ENCODE peak calls at places on chromosome 16, in seven cellular contexts. A is RWPE1, S is tibial artery, L is fibroblast of lung, Q is cardiac muscle cell, F is uterus, M is tibial nerve. O is an unnamed sample.

GRCh38 chr16:12340151-12340733 is 363.7 kb downstream of the SNX29 start:
- DNase-seq in A (no peak), S (peak), L (peak), Q (peak), F (no peak), M (no peak), O (no peak)

GRCh38 chr16:31052131-31052530 is 18.8 kb downstream of the STX4 start:
- DNase-seq in A (peak), S (no peak), L (peak), Q (no peak), F (no peak), M (no peak), O (no peak)

GRCh38 chr16:88298166-88298881 is 84.4 kb upstream of the ZNF469 start:
- DNase-seq in A (peak), S (peak), L (peak), Q (no peak), F (no peak), M (no peak), O (no peak)

GRCh38 chr16:46748775-46749705 is 896 bp upstream of the MYLK3 start:
- DNase-seq in A (no peak), S (no peak), L (no peak), Q (peak), F (no peak), M (no peak), O (no peak)

GRCh38 chr16:53504161-53504663 is 1.2 kb upstream of the AKTIP start:
- DNase-seq in A (no peak), S (peak), L (peak), Q (peak), F (peak), M (no peak), O (peak)

GRCh38 chr16:7324306-7324705 is 8.3 kb upstream of the RBFOX1 start:
- DNase-seq in A (no peak), S (no peak), L (no peak), Q (no peak), F (no peak), M (no peak), O (no peak)

GRCh38 chr16:85124636-85125346 is 12.5 kb upstream of the CIBAR2 start:
- DNase-seq in A (no peak), S (no peak), L (peak), Q (no peak), F (no peak), M (no peak), O (no peak)

GRCh38 chr16:69839798-69840409 is 77.8 kb downstream of the WWP2 start:
- DNase-seq in A (no peak), S (no peak), L (peak), Q (no peak), F (no peak), M (no peak), O (no peak)

GRCh38 chr16:54687043-54687655 is 243.5 kb upstream of the IRX5 start:
- DNase-seq in A (no peak), S (no peak), L (no peak), Q (peak), F (no peak), M (no peak), O (peak)

GRCh38 chr16:87409781-87410180 is 17.6 kb downstream of the MAP1LC3B start:
- DNase-seq in A (no peak), S (peak), L (no peak), Q (no peak), F (no peak), M (no peak), O (no peak)

GRCh38 chr16:19753815-19754643 is 36.0 kb downstream of the IQCK start:
- DNase-seq in A (no peak), S (no peak), L (peak), Q (no peak), F (no peak), M (no peak), O (no peak)

GRCh38 chr16:21264226-21265036 is 13.7 kb downstream of the CRYM start:
- DNase-seq in A (no peak), S (no peak), L (peak), Q (no peak), F (peak), M (no peak), O (no peak)

GRCh38 chr16:88070989-88071625 is 119.9 kb downstream of the BANP start:
- DNase-seq in A (no peak), S (peak), L (no peak), Q (no peak), F (no peak), M (no peak), O (no peak)

GRCh38 chr16:60932600-60932999 is 1103.6 kb downstream of the CDH8 start:
- DNase-seq in A (no peak), S (no peak), L (no peak), Q (no peak), F (no peak), M (no peak), O (no peak)

GRCh38 chr16:55370762-55371482 is 46.9 kb downstream of the IRX6 start:
- DNase-seq in A (peak), S (peak), L (peak), Q (peak), F (peak), M (peak), O (peak)

GRCh38 chr16:23434380-23434779 is 18.6 kb downstream of the COG7 start:
- DNase-seq in A (peak), S (no peak), L (peak), Q (peak), F (no peak), M (no peak), O (peak)

GRCh38 chr16:6864244-6864643 is 468.4 kb upstream of the RBFOX1 start:
- DNase-seq in A (no peak), S (no peak), L (no peak), Q (no peak), F (no peak), M (no peak), O (no peak)

GRCh38 chr16:78866556-78866955 is 734.0 kb downstream of the MAF start:
- DNase-seq in A (no peak), S (no peak), L (no peak), Q (no peak), F (no peak), M (no peak), O (no peak)

GRCh38 chr16:63461248-63461841 is 1425.1 kb upstream of the CDH8 start:
- DNase-seq in A (peak), S (no peak), L (peak), Q (peak), F (no peak), M (no peak), O (peak)

GRCh38 chr16:2388875-2389433 is 40.3 kb upstream of the CCNF start:
- DNase-seq in A (no peak), S (no peak), L (peak), Q (no peak), F (no peak), M (no peak), O (no peak)

GRCh38 chr16:89115216-89115949 is 21.7 kb downstream of the ACSF3 start:
- DNase-seq in A (peak), S (peak), L (peak), Q (no peak), F (no peak), M (peak), O (no peak)

GRCh38 chr16:81902025-81902424 is 109.2 kb downstream of the SDR42E1 start:
- DNase-seq in A (no peak), S (no peak), L (no peak), Q (no peak), F (no peak), M (no peak), O (no peak)

GRCh38 chr16:81900014-81900413 is 111.3 kb downstream of the SDR42E1 start:
- DNase-seq in A (no peak), S (no peak), L (no peak), Q (no peak), F (no peak), M (no peak), O (no peak)

GRCh38 chr16:81899601-81900000 is 111.7 kb downstream of the SDR42E1 start:
- DNase-seq in A (no peak), S (peak), L (no peak), Q (no peak), F (no peak), M (no peak), O (no peak)

GRCh38 chr16:81901483-81901882 is 109.8 kb downstream of the SDR42E1 start:
- DNase-seq in A (peak), S (no peak), L (no peak), Q (no peak), F (no peak), M (no peak), O (no peak)

GRCh38 chr16:81900456-81900855 is 110.8 kb downstream of the SDR42E1 start:
- DNase-seq in A (no peak), S (no peak), L (no peak), Q (no peak), F (no peak), M (no peak), O (no peak)
- H3K27ac ChIP-seq in A (no peak), S (no peak), L (no peak), Q (no peak), F (no peak), M (no peak), O (no peak)

DNA sequence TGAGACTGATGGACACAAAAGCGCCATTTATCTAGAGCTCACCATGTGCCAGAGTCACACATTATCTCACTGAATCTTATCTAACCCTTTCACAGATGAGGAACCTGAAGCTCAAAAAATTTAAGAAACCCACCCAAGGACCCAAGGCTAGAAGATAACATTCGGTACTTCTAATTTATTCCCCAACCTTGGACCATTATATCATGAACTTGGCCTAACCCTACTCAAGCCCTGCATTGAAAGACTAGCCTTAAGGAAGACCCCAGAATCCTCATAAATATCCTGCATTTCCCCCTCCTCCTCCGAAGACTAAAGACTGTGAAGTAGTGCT is 548 bp upstream of the DYNC1LI2 start:
- DNase-seq in A (no peak), S (no peak), L (no peak), Q (no peak), F (no peak), M (no peak), O (no peak)
- H3K27ac ChIP-seq in A (peak), S (peak), L (no peak), Q (no peak), F (peak), M (peak), O (no peak)

DNA sequence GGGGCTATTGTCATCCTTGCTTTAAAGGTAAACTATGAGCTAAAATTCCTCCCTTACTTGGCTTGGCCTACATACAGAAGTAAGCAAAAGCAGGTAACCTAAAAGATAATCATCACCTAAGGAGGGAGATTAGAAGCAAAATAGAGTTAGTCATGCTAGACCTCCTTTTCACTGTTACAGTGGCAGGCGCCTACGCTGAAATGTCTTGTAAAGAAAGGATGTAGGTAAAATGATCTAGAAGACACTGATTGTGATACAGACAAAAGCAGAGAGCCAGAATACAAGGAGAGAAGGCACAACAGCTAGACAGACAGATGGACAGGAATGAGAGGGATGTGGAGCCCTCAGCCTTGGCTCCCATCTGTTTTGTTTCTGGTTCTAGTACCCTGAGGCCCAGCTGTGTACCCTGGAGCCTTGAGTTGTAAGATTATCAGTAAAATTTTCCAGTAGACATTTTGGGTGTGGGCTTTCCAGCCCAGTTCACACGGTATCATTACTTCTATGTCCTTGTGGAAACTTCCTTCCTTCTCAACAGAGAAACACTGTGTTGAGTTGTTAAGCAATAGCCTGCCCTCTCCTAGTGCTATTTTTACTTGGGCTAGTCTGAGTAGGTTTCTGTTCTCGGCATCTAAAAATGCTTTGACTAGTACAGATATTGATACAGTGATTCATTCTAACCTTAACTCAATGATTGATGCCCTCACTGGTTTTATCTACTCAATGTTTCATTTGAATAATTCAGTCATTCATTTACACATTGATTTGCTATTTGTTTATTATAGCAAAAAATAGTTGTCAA is 7.7 kb upstream of the C16orf78 start:
- DNase-seq in A (no peak), S (no peak), L (no peak), Q (no peak), F (no peak), M (no peak), O (no peak)
- H3K27ac ChIP-seq in A (no peak), S (no peak), L (no peak), Q (no peak), F (no peak), M (no peak), O (no peak)

GRCh38 chr16:84093120-84093878 is 23.4 kb downstream of the MBTPS1 start:
- DNase-seq in A (no peak), S (no peak), L (no peak), Q (no peak), F (no peak), M (no peak), O (no peak)
- H3K27ac ChIP-seq in A (no peak), S (no peak), L (no peak), Q (no peak), F (no peak), M (no peak), O (no peak)

GRCh38 chr16:66510711-66511614 is 39.0 kb downstream of the TK2 start:
- DNase-seq in A (no peak), S (peak), L (peak), Q (no peak), F (no peak), M (no peak), O (no peak)
- H3K27ac ChIP-seq in A (peak), S (peak), L (no peak), Q (no peak), F (peak), M (peak), O (no peak)

GRCh38 chr16:27259710-27260109 is 8.9 kb downstream of the NSMCE1 start:
- DNase-seq in A (no peak), S (no peak), L (no peak), Q (no peak), F (no peak), M (no peak), O (no peak)
- H3K27ac ChIP-seq in A (no peak), S (no peak), L (no peak), Q (no peak), F (peak), M (no peak), O (no peak)

GRCh38 chr16:10646228-10646580 is 48.5 kb downstream of the TEKT5 start:
- DNase-seq in A (no peak), S (no peak), L (no peak), Q (no peak), F (no peak), M (no peak), O (no peak)
- H3K27ac ChIP-seq in A (no peak), S (no peak), L (no peak), Q (no peak), F (no peak), M (no peak), O (no peak)

O was measured in A673.